ENCODE peak calls at places on chromosome 2, in six cellular contexts. O, M, G, E, K and B are unnamed samples.

GRCh38 chr2:96329416-96329815 is 4.3 kb downstream of the ITPRIPL1 start:
- DNase-seq in O (no peak), M (no peak), G (no peak), E (peak), K (no peak), B (peak)

GRCh38 chr2:127408004-127408806 is 10.0 kb upstream of the PROC start:
- DNase-seq in O (peak), M (peak), G (peak), E (peak), K (peak), B (peak)

GRCh38 chr2:172196768-172197322 is 94.1 kb upstream of the DLX2 start:
- DNase-seq in O (no peak), M (no peak), G (no peak), E (peak), K (no peak), B (no peak)

GRCh38 chr2:13193075-13193474 is 476.3 kb downstream of the TRIB2 start:
- DNase-seq in O (peak), M (no peak), G (no peak), E (peak), K (no peak), B (no peak)

GRCh38 chr2:174972924-174973323 is 32.3 kb downstream of the CHN1 start:
- DNase-seq in O (peak), M (no peak), G (no peak), E (peak), K (no peak), B (no peak)

GRCh38 chr2:165402142-165402541 is 67.4 kb upstream of the CSRNP3 start:
- DNase-seq in O (no peak), M (no peak), G (no peak), E (no peak), K (no peak), B (no peak)

GRCh38 chr2:29024882-29025430 is 43.9 kb downstream of the TOGARAM2 start:
- DNase-seq in O (no peak), M (no peak), G (no peak), E (no peak), K (no peak), B (no peak)

GRCh38 chr2:223601932-223602676 is at the start of gene SCG2:
- DNase-seq in O (peak), M (peak), G (no peak), E (peak), K (peak), B (peak)

GRCh38 chr2:236675051-236675450 is 105.4 kb downstream of the ACKR3 start:
- DNase-seq in O (no peak), M (no peak), G (no peak), E (peak), K (no peak), B (no peak)

GRCh38 chr2:121613774-121614173 is 35.5 kb downstream of the CLASP1 start:
- DNase-seq in O (no peak), M (no peak), G (no peak), E (no peak), K (no peak), B (no peak)

GRCh38 chr2:109380502-109381326 is 233.1 kb downstream of the SEPTIN10 start:
- DNase-seq in O (no peak), M (no peak), G (no peak), E (peak), K (no peak), B (no peak)

GRCh38 chr2:54838585-54839035 is 115.1 kb downstream of the EML6 start:
- DNase-seq in O (peak), M (peak), G (peak), E (peak), K (peak), B (peak)

GRCh38 chr2:163735692-163736432 is at the start of gene FIGN:
- DNase-seq in O (peak), M (peak), G (no peak), E (peak), K (peak), B (peak)

GRCh38 chr2:11761259-11761658 is 14.8 kb downstream of the LPIN1 start:
- DNase-seq in O (no peak), M (no peak), G (no peak), E (no peak), K (no peak), B (no peak)

GRCh38 chr2:183608747-183609146 is 484.5 kb downstream of the NUP35 start:
- DNase-seq in O (no peak), M (no peak), G (no peak), E (no peak), K (no peak), B (no peak)

GRCh38 chr2:14401838-14402237 is 230.7 kb upstream of the LRATD1 start:
- DNase-seq in O (no peak), M (no peak), G (no peak), E (no peak), K (no peak), B (no peak)

GRCh38 chr2:224722250-224722649 is 6.1 kb upstream of the CCDC195 start:
- DNase-seq in O (no peak), M (no peak), G (no peak), E (peak), K (no peak), B (no peak)

GRCh38 chr2:220966636-220967035 is 605.5 kb downstream of the EPHA4 start:
- DNase-seq in O (no peak), M (no peak), G (no peak), E (peak), K (no peak), B (no peak)

GRCh38 chr2:202944816-202945215 is 32.7 kb downstream of the CARF start:
- DNase-seq in O (no peak), M (no peak), G (no peak), E (peak), K (no peak), B (no peak)

GRCh38 chr2:172135446-172135845 is 32.7 kb upstream of the DLX2 start:
- DNase-seq in O (no peak), M (no peak), G (no peak), E (no peak), K (no peak), B (no peak)

GRCh38 chr2:132416996-132417395 is 391 bp downstream of the GPR39 start:
- DNase-seq in O (peak), M (no peak), G (no peak), E (no peak), K (no peak), B (no peak)

GRCh38 chr2:233498126-233498525 is 68.5 kb downstream of the USP40 start:
- DNase-seq in O (no peak), M (no peak), G (no peak), E (no peak), K (no peak), B (peak)

GRCh38 chr2:224268441-224268840 is 133.5 kb downstream of the FAM124B start:
- DNase-seq in O (peak), M (no peak), G (no peak), E (peak), K (no peak), B (no peak)

GRCh38 chr2:158969162-158969716 is 799 bp downstream of the TANC1 start:
- DNase-seq in O (no peak), M (no peak), G (no peak), E (no peak), K (no peak), B (peak)

GRCh38 chr2:69278366-69278765 is 108.7 kb downstream of the GFPT1 start:
- DNase-seq in O (no peak), M (no peak), G (no peak), E (no peak), K (no peak), B (no peak)

GRCh38 chr2:46179037-46179621 is 118.1 kb upstream of the EPAS1 start:
- DNase-seq in O (peak), M (peak), G (no peak), E (peak), K (peak), B (no peak)

GRCh38 chr2:234500394-234501006 is 3.6 kb upstream of the ARL4C start:
- DNase-seq in O (peak), M (no peak), G (no peak), E (peak), K (peak), B (peak)

GRCh38 chr2:205463626-205464025 is 218.7 kb upstream of the NRP2 start:
- DNase-seq in O (no peak), M (no peak), G (no peak), E (no peak), K (no peak), B (no peak)

GRCh38 chr2:159574246-159574645 is 42.1 kb downstream of the BAZ2B start:
- DNase-seq in O (no peak), M (no peak), G (no peak), E (peak), K (no peak), B (no peak)

GRCh38 chr2:212901604-212902275 is 249.7 kb downstream of the IKZF2 start:
- DNase-seq in O (no peak), M (no peak), G (no peak), E (no peak), K (no peak), B (no peak)

GRCh38 chr2:121480826-121481225 is 49.9 kb upstream of the RNU4ATAC start:
- DNase-seq in O (no peak), M (no peak), G (no peak), E (peak), K (no peak), B (no peak)